ENCODE peak calls at places on chromosome 16, in eight cellular contexts. B is nucleus accumbens; K is neural crest cell; I is cardiac muscle cell; A is CD4-positive, alpha-beta T cell; Y is OCI-M1; V is heart right ventricle; L is cardiac septum. W is an unnamed sample.

GRCh38 chr16:46803373-46803772 is 27.6 kb downstream of the C16orf87 start:
- DNase-seq in B (no peak), K (no peak), I (no peak), A (no peak), Y (no peak), V (no peak), L (no peak), W (no peak)

GRCh38 chr16:67104061-67104460 is 5.7 kb upstream of the PHAF1 start:
- DNase-seq in B (no peak), K (peak), I (peak), A (no peak), Y (peak), V (peak), L (no peak), W (peak)

GRCh38 chr16:6345090-6345489 is 987.6 kb upstream of the RBFOX1 start:
- DNase-seq in B (no peak), K (no peak), I (no peak), A (no peak), Y (no peak), V (no peak), L (no peak), W (no peak)

GRCh38 chr16:90078594-90078895 is 1.4 kb upstream of the PRDM7 start:
- DNase-seq in B (no peak), K (no peak), I (no peak), A (no peak), Y (no peak), V (no peak), L (no peak), W (no peak)

GRCh38 chr16:22093952-22094351 is 1.6 kb downstream of the VWA3A start:
- DNase-seq in B (no peak), K (no peak), I (peak), A (no peak), Y (no peak), V (no peak), L (no peak), W (no peak)

GRCh38 chr16:49273771-49274170 is 7.9 kb downstream of the CBLN1 start:
- DNase-seq in B (no peak), K (no peak), I (no peak), A (no peak), Y (no peak), V (no peak), L (no peak), W (no peak)

GRCh38 chr16:29107299-29107698 is 122.4 kb downstream of the LAT start:
- DNase-seq in B (no peak), K (no peak), I (no peak), A (no peak), Y (no peak), V (no peak), L (no peak), W (no peak)

GRCh38 chr16:11229906-11230305 is 26.1 kb downstream of the SOCS1 start:
- DNase-seq in B (no peak), K (no peak), I (no peak), A (no peak), Y (no peak), V (no peak), L (no peak), W (no peak)

GRCh38 chr16:10153993-10154788 is 28.0 kb downstream of the GRIN2A start:
- DNase-seq in B (no peak), K (no peak), I (no peak), A (no peak), Y (no peak), V (no peak), L (no peak), W (peak)

GRCh38 chr16:48997081-48997615 is 284.5 kb downstream of the CBLN1 start:
- DNase-seq in B (no peak), K (no peak), I (no peak), A (no peak), Y (no peak), V (no peak), L (no peak), W (no peak)

GRCh38 chr16:89096768-89097527 is 3.3 kb downstream of the ACSF3 start:
- DNase-seq in B (no peak), K (no peak), I (no peak), A (peak), Y (no peak), V (no peak), L (no peak), W (no peak)

GRCh38 chr16:58931436-58931835 is 197.3 kb upstream of the GOT2 start:
- DNase-seq in B (no peak), K (no peak), I (no peak), A (no peak), Y (no peak), V (no peak), L (no peak), W (no peak)

GRCh38 chr16:55175389-55175788 is 148.6 kb upstream of the IRX6 start:
- DNase-seq in B (no peak), K (no peak), I (no peak), A (no peak), Y (no peak), V (no peak), L (no peak), W (no peak)

GRCh38 chr16:18936727-18937340 is 10.6 kb upstream of the SMG1 start:
- DNase-seq in B (no peak), K (no peak), I (no peak), A (no peak), Y (no peak), V (no peak), L (no peak), W (no peak)

GRCh38 chr16:29811896-29812665 is at the start of gene PRRT2:
- DNase-seq in B (peak), K (peak), I (peak), A (no peak), Y (peak), V (peak), L (no peak), W (peak)

GRCh38 chr16:79639576-79640311 is 39.2 kb upstream of the MAF start:
- DNase-seq in B (no peak), K (no peak), I (no peak), A (no peak), Y (no peak), V (no peak), L (no peak), W (peak)

GRCh38 chr16:69105501-69106361 is at the start of gene HAS3:
- DNase-seq in B (peak), K (peak), I (peak), A (no peak), Y (peak), V (no peak), L (no peak), W (peak)

GRCh38 chr16:78836802-78837489 is 737.5 kb downstream of the WWOX start:
- DNase-seq in B (no peak), K (no peak), I (no peak), A (no peak), Y (peak), V (no peak), L (no peak), W (no peak)

GRCh38 chr16:3076577-3076976 is 11.1 kb downstream of the IL32 start:
- DNase-seq in B (no peak), K (no peak), I (no peak), A (no peak), Y (no peak), V (no peak), L (no peak), W (no peak)

GRCh38 chr16:78504391-78504945 is 405.0 kb downstream of the WWOX start:
- DNase-seq in B (no peak), K (no peak), I (peak), A (no peak), Y (no peak), V (no peak), L (no peak), W (no peak)

GRCh38 chr16:64196444-64196843 is 925.4 kb downstream of the CDH11 start:
- DNase-seq in B (no peak), K (no peak), I (peak), A (no peak), Y (no peak), V (no peak), L (no peak), W (peak)

GRCh38 chr16:55331648-55332185 is 7.7 kb downstream of the IRX6 start:
- DNase-seq in B (no peak), K (no peak), I (no peak), A (no peak), Y (no peak), V (no peak), L (no peak), W (no peak)

GRCh38 chr16:84806256-84806889 is 13.4 kb upstream of the CRISPLD2 start:
- DNase-seq in B (no peak), K (no peak), I (peak), A (no peak), Y (peak), V (peak), L (peak), W (peak)

GRCh38 chr16:79595916-79596450 is 4.6 kb downstream of the MAF start:
- DNase-seq in B (no peak), K (no peak), I (no peak), A (no peak), Y (no peak), V (no peak), L (no peak), W (no peak)

GRCh38 chr16:84292032-84292431 is 2.6 kb upstream of the WFDC1 start:
- DNase-seq in B (no peak), K (no peak), I (no peak), A (no peak), Y (no peak), V (no peak), L (no peak), W (no peak)